ENCODE peak calls at places on chromosomes 3 and 15, in nine cellular contexts. P, X, G, S, J, K, E, U and L are unnamed samples.

GRCh38 chr3:51340989-51341636 is 44.0 kb upstream of the MANF start:
- DNase-seq in P (peak; percentile 57), X (no peak), G (no peak), S (peak; percentile 33), J (no peak), K (no peak), E (no peak), U (peak; percentile 20), L (no peak)

GRCh38 chr3:154224366-154224765 is 99.9 kb downstream of the DHX36 start:
- DNase-seq in P (no peak), X (no peak), G (no peak), S (no peak), J (no peak), K (no peak), E (no peak), U (no peak), L (no peak)

GRCh38 chr15:51335538-51335961 is 2.8 kb downstream of the CYP19A1 start:
- DNase-seq in P (no peak), X (no peak), G (peak; percentile 27), S (no peak), J (no peak), K (no peak), E (no peak), U (no peak), L (no peak)

GRCh38 chr3:50609071-50609742 is 2.4 kb downstream of the CISH start:
- DNase-seq in P (no peak), X (no peak), G (peak; percentile 41), S (no peak), J (no peak), K (no peak), E (no peak), U (no peak), L (no peak)

GRCh38 chr3:171417813-171418212 is 42.4 kb downstream of the TNIK start:
- DNase-seq in P (peak; percentile 97), X (no peak), G (no peak), S (peak; percentile 92), J (no peak), K (no peak), E (no peak), U (peak; percentile 85), L (peak; percentile 79)

GRCh38 chr3:161423911-161424522 is 52.7 kb upstream of the SPTSSB start:
- DNase-seq in P (peak; percentile 68), X (no peak), G (no peak), S (no peak), J (no peak), K (no peak), E (peak; percentile 38), U (peak; percentile 66), L (peak; percentile 37)

GRCh38 chr15:93235926-93236781 is 147.1 kb upstream of the RGMA start:
- DNase-seq in P (no peak), X (no peak), G (peak; percentile 84), S (no peak), J (no peak), K (no peak), E (no peak), U (no peak), L (no peak)

GRCh38 chr15:34318277-34319079 is 19.1 kb downstream of the SLC12A6 start:
- DNase-seq in P (peak; percentile 74), X (peak; percentile 69), G (peak; percentile 57), S (no peak), J (no peak), K (no peak), E (peak; percentile 23), U (peak; percentile 77), L (peak; percentile 71)

GRCh38 chr3:83934208-83935150 is 1024.3 kb upstream of the CADM2 start:
- DNase-seq in P (peak; percentile 34), X (no peak), G (peak; percentile 10), S (no peak), J (no peak), K (no peak), E (no peak), U (peak; percentile 0), L (no peak)

GRCh38 chr15:95174880-95175279 is 943.5 kb downstream of the MCTP2 start:
- DNase-seq in P (peak; percentile 64), X (no peak), G (no peak), S (no peak), J (no peak), K (no peak), E (no peak), U (no peak), L (peak; percentile 95)

GRCh38 chr3:14278799-14279705 is 100.4 kb downstream of the LSM3 start:
- DNase-seq in P (no peak), X (no peak), G (peak; percentile 83), S (no peak), J (peak; percentile 43), K (no peak), E (no peak), U (peak; percentile 25), L (no peak)

GRCh38 chr3:143482106-143483088 is 362.8 kb downstream of the CHST2 start:
- DNase-seq in P (no peak), X (no peak), G (no peak), S (no peak), J (no peak), K (no peak), E (no peak), U (peak; percentile 16), L (peak; percentile 42)

GRCh38 chr15:65773386-65774111 is 18.5 kb downstream of the DENND4A start:
- DNase-seq in P (no peak), X (no peak), G (no peak), S (no peak), J (no peak), K (no peak), E (peak; percentile 45), U (no peak), L (no peak)

GRCh38 chr15:77810180-77810579 is 177.5 kb upstream of the LINGO1 start:
- DNase-seq in P (no peak), X (no peak), G (no peak), S (no peak), J (no peak), K (no peak), E (no peak), U (no peak), L (no peak)

GRCh38 chr3:183638092-183638644 is 2.7 kb downstream of the KLHL24 start:
- DNase-seq in P (peak; percentile 22), X (no peak), G (no peak), S (no peak), J (no peak), K (no peak), E (peak; percentile 32), U (peak; percentile 7), L (no peak)
- H3K4me3 ChIP-seq in P (no peak overlapping the region), X (no peak overlapping the region), G (no peak overlapping the region), S (no peak overlapping the region), J (no peak overlapping the region), K (no peak overlapping the region), E (peak overlapping the region; percentile 92), U (no peak overlapping the region), L (no peak overlapping the region)

DNA sequence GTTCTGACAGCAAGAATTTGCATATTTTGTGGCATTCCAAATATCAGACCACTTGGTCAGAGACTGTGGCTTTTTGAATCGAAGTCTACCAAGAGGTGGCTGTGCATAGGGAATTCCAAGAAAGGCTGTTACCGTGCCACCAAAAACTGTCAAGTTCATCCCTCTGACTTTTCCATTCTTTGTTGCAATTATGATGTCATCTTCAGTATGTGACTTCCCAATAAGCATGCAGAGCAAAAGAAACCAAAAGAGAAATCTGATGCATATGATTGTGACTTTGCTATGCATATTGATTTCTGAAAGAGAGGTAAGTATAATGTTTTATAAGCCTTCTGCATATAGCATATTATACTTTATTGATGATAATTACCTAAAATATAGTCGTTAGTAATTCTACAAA is 6.5 kb downstream of the BCHE start:
- DNase-seq in P (no peak), X (no peak), G (no peak), S (no peak), J (no peak), K (no peak), E (no peak), U (no peak), L (no peak)
- TF ChIP-seq CTCF in P (no peak), X (no peak), G (no peak), S (no peak), J (no peak), K (no peak), E (no peak), U (no peak), L (no peak)

GRCh38 chr3:185555101-185555501 is 2.7 kb upstream of the LIPH start:
- DNase-seq in P (no peak), X (no peak), G (no peak), S (peak; percentile 40), J (no peak), K (no peak), E (no peak), U (no peak), L (no peak)

GRCh38 chr3:185552358-185552877 is at the start of gene LIPH:
- DNase-seq in P (peak; percentile 51), X (no peak), G (peak; percentile 3), S (peak; percentile 46), J (no peak), K (no peak), E (no peak), U (peak; percentile 18), L (peak; percentile 34)

GRCh38 chr3:185549651-185550111 is 2.7 kb downstream of the LIPH start:
- DNase-seq in P (peak; percentile 60), X (no peak), G (no peak), S (no peak), J (peak; percentile 15), K (no peak), E (no peak), U (peak; percentile 74), L (peak; percentile 53)

GRCh38 chr3:185549111-185549510 is 3.3 kb downstream of the LIPH start:
- DNase-seq in P (peak; percentile 98), X (peak; percentile 65), G (no peak), S (peak; percentile 96), J (no peak), K (no peak), E (no peak), U (peak; percentile 100), L (peak; percentile 99)
- H3K4me3 ChIP-seq in P (no peak overlapping the region), X (no peak overlapping the region), G (no peak overlapping the region), S (no peak overlapping the region), J (no peak overlapping the region), K (no peak overlapping the region), E (no peak overlapping the region), U (no peak overlapping the region), L (no peak overlapping the region)

GRCh38 chr3:68878322-68878721 is 54.0 kb downstream of the TAFA4 start:
- DNase-seq in P (peak; percentile 55), X (no peak), G (no peak), S (peak; percentile 9), J (no peak), K (no peak), E (peak; percentile 16), U (peak; percentile 28), L (peak; percentile 8)
- TF ChIP-seq CTCF in P (peak; percentile 77), X (no peak), G (peak; percentile 55), S (peak; percentile 65), J (no peak), K (no peak), E (peak; percentile 77), U (peak; percentile 78), L (peak; percentile 72)